ENCODE peak calls at places on chromosome 20, in five cellular contexts. U, A, L, X and O are unnamed samples.

GRCh38 chr20:59583428-59584277 is 20.7 kb upstream of the PHACTR3 start:
- DNase-seq in X (peak; percentile 75), A (no peak), L (no peak), U (no peak), O (peak; percentile 15)

GRCh38 chr20:35117148-35117547 is 24.5 kb upstream of the TRPC4AP start:
- DNase-seq in A (no peak), L (no peak), X (no peak), U (no peak), O (peak; percentile 57)

GRCh38 chr20:32206383-32207210 is 946 bp downstream of the PLAGL2 start:
- DNase-seq in A (no peak), L (no peak), X (no peak), U (no peak), O (no peak)

GRCh38 chr20:38215789-38216182 is 44.7 kb downstream of the KIAA1755 start:
- DNase-seq in A (no peak), L (no peak), X (no peak), U (no peak), O (no peak)

GRCh38 chr20:571754-572331 is 28.3 kb upstream of the CSNK2A1 start:
- DNase-seq in U (peak; percentile 54), A (no peak), X (peak; percentile 15), L (peak; percentile 50), O (peak; percentile 18)

GRCh38 chr20:36624068-36624813 is 18.7 kb downstream of the RAB5IF start:
- DNase-seq in L (no peak), U (no peak), A (no peak), X (no peak), O (no peak)

GRCh38 chr20:48789781-48790544 is 37.8 kb downstream of the PREX1 start:
- DNase-seq in A (peak; percentile 56), X (no peak), U (no peak), L (no peak), O (no peak)

GRCh38 chr20:58989196-58989595 is 8.1 kb downstream of the NELFCD start:
- DNase-seq in U (no peak), X (no peak), A (no peak), L (no peak), O (no peak)

GRCh38 chr20:58651823-58652605 is 931 bp downstream of the STX16 start:
- DNase-seq in X (peak; percentile 71), L (peak; percentile 19), U (peak; percentile 79), A (peak; percentile 91), O (peak; percentile 72)

GRCh38 chr20:35491823-35492222 is 36.4 kb downstream of the CEP250 start:
- DNase-seq in U (no peak), L (no peak), A (no peak), X (no peak), O (no peak)

GRCh38 chr20:40431611-40432010 is 257.4 kb downstream of the MAFB start:
- DNase-seq in A (no peak), U (no peak), L (no peak), X (peak; percentile 34), O (peak; percentile 52)

GRCh38 chr20:43938932-43939761 is 24.5 kb downstream of the TOX2 start:
- DNase-seq in L (no peak), U (peak; percentile 76), X (peak; percentile 100), A (peak; percentile 92), O (peak; percentile 100)

GRCh38 chr20:63977392-63978276 is 1.8 kb downstream of the SAMD10 start:
- DNase-seq in X (peak; percentile 32), L (no peak), A (peak; percentile 96), U (no peak), O (peak; percentile 77)

GRCh38 chr20:36768768-36769430 is 4.7 kb downstream of the DSN1 start:
- DNase-seq in U (no peak), A (no peak), X (peak; percentile 75), L (no peak), O (peak; percentile 39)

GRCh38 chr20:4153251-4153650 is 137.9 kb upstream of the RNF24 start:
- DNase-seq in L (no peak), A (no peak), X (no peak), U (peak; percentile 16), O (no peak)

GRCh38 chr20:35611482-35611881 is 4.1 kb upstream of the SPAG4 start:
- DNase-seq in U (no peak), A (no peak), X (no peak), L (no peak), O (no peak)

GRCh38 chr20:51420111-51420510 is 122.4 kb downstream of the NFATC2 start:
- DNase-seq in X (peak; percentile 21), U (no peak), L (no peak), A (peak; percentile 68), O (peak; percentile 53)

GRCh38 chr20:36631651-36632050 is 14.3 kb downstream of the SLA2 start:
- DNase-seq in X (peak; percentile 6), A (peak; percentile 38), U (no peak), L (no peak), O (no peak)

GRCh38 chr20:63641146-63641791 is 12.0 kb downstream of the STMN3 start:
- DNase-seq in L (no peak), A (peak; percentile 73), X (no peak), U (peak; percentile 77), O (peak; percentile 38)

GRCh38 chr20:43583982-43584432 is 6.7 kb upstream of the IFT52 start:
- DNase-seq in A (peak; percentile 99), U (peak; percentile 73), X (peak; percentile 99), L (no peak), O (peak; percentile 99)

GRCh38 chr20:61575151-61575937 is 323.3 kb downstream of the CDH4 start:
- DNase-seq in A (no peak), X (no peak), U (no peak), L (no peak), O (no peak)

GRCh38 chr20:37053230-37053950 is 42.4 kb downstream of the RBL1 start:
- DNase-seq in X (no peak), L (no peak), A (no peak), U (no peak), O (peak; percentile 6)

GRCh38 chr20:36367907-36368306 is 61.8 kb downstream of the DLGAP4 start:
- DNase-seq in L (no peak), U (no peak), A (no peak), X (no peak), O (no peak)

DNA sequence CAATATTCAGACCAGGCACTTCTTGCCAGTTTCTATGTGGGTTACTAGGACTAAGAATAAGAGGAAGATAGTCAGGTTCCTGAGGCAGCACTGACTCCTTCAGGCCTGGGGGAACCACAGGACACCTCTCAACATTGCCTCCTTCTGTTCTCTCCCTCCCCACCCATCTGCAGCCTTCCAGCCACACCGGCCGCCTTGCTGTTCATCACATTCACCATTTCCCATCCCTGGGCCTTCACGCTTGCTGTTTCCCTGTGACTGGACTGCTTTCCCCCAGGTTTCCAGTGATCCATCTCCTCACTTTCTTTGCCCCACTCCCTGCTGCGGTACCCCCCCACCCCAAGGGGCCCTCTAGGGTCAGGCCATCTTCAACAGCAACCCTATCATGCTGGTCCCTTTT is 69.2 kb upstream of the SIRPA start:
- DNase-seq in X (no peak), U (no peak), A (no peak), L (no peak), O (no peak)
- TF ChIP-seq CTCF in X (no peak), U (no peak), A (no peak), L (no peak), O (no peak)

DNA sequence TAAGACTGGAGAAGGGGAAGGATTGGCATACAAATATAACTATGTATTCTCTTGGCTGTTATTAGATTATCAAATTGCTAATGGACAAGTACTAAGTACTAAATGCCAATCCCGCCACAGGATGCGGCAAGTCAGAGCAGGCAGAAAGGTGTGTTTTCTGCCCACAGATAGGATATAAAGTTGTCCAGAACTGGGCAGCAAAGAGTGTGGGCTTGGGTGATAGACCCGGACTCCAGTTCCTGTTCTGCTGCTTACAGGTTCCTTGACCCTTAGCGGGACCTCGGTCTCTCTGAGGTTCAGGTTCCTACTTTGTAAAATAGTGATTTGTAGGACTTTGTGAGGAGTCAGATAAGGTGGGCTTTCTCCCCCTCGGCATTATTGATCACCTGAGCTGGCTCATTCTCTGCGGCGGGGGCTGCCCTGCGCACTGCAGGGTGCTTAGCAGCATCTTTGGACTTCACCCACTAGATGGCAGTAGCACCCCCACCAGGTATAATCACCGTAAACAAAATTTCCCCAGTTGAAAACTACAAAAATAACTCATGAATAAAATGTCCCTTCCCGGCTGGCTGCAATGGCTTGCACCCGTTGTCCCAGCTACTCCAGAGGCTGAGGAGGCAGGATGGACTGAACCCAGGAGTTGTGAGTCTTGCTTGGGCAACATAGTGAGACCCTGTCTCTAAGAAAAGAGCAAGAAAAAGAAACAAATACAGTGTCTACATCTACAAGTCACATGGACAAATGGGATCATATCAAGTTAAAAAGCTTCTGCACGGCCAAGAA is 193.1 kb downstream of the DOK5 start:
- DNase-seq in L (peak; percentile 49), A (peak; percentile 37), X (peak; percentile 8), U (no peak), O (peak; percentile 28)
- TF ChIP-seq CTCF in L (peak; percentile 69), A (peak; percentile 86), X (peak; percentile 66), U (peak; percentile 64), O (peak; percentile 72)

GRCh38 chr20:50191065-50191565 is 485 bp downstream of the CEBPB start:
- DNase-seq in L (peak; percentile 53), X (no peak), A (peak; percentile 81), U (peak; percentile 86), O (peak; percentile 29)
- TF ChIP-seq CTCF in L (no peak), X (no peak), A (no peak), U (no peak), O (no peak)

GRCh38 chr20:46772901-46773300 is 63.5 kb downstream of the SLC2A10 start:
- DNase-seq in A (no peak), U (no peak), L (no peak), X (no peak), O (no peak)
- TF ChIP-seq CTCF in A (no peak), U (no peak), L (peak; percentile 9), X (peak; percentile 23), O (peak; percentile 11)

GRCh38 chr20:17654649-17655285 is 27.3 kb downstream of the RRBP1 start:
- DNase-seq in L (peak; percentile 77), A (no peak), U (no peak), X (no peak), O (peak; percentile 64)
- TF ChIP-seq CTCF in L (peak; percentile 85), A (peak; percentile 64), U (peak; percentile 63), X (peak; percentile 66), O (peak; percentile 70)

GRCh38 chr20:21104921-21105320 is 1.2 kb downstream of the LINC00237 start:
- DNase-seq in U (no peak), L (no peak), X (no peak), A (no peak), O (no peak)

GRCh38 chr20:21103582-21104465 is 2.3 kb downstream of the LINC00237 start:
- DNase-seq in A (no peak), U (no peak), X (no peak), L (no peak), O (no peak)

GRCh38 chr20:21105429-21106170 is 558 bp downstream of the LINC00237 start:
- DNase-seq in U (no peak), A (peak; percentile 36), X (no peak), L (no peak), O (no peak)

GRCh38 chr20:21102691-21103311 is 3.4 kb downstream of the LINC00237 start:
- DNase-seq in X (peak; percentile 16), A (peak; percentile 49), U (peak; percentile 66), L (peak; percentile 44), O (no peak)

GRCh38 chr20:21104466-21104761 is 1.7 kb downstream of the LINC00237 start:
- DNase-seq in A (no peak), X (no peak), U (no peak), L (no peak), O (no peak)
- TF ChIP-seq CTCF in A (no peak), X (no peak), U (no peak), L (no peak), O (no peak)

GRCh38 chr20:57183457-57184009 is 82.9 kb downstream of the BMP7 start:
- DNase-seq in A (no peak), X (no peak), L (no peak), U (no peak), O (no peak)
- TF ChIP-seq CTCF in A (no peak), X (no peak), L (no peak), U (no peak), O (no peak)